ENCODE peak calls at places on chromosomes 12 and 14, in six cellular contexts. K, N, E, S, G and Z are unnamed samples.

GRCh38 chr12:67459173-67459572 is 189.4 kb upstream of the DYRK2 start:
- DNase-seq in K (no peak), E (no peak), S (no peak), N (no peak), G (no peak), Z (no peak)

GRCh38 chr12:65765436-65765813 is 58.9 kb upstream of the HMGA2 start:
- DNase-seq in S (no peak), N (no peak), E (no peak), G (peak; percentile 80), K (no peak), Z (no peak)

GRCh38 chr14:24323341-24323740 is 11.5 kb downstream of the ADCY4 start:
- DNase-seq in G (no peak), S (no peak), E (no peak), N (no peak), K (no peak), Z (peak; percentile 13)

GRCh38 chr12:96522283-96522682 is 32.9 kb downstream of the CFAP54 start:
- DNase-seq in G (no peak), E (no peak), K (no peak), N (no peak), S (no peak), Z (no peak)

GRCh38 chr12:76688001-76688400 is 75.9 kb upstream of the ZDHHC17 start:
- DNase-seq in G (peak; percentile 51), S (peak; percentile 10), K (no peak), E (no peak), N (no peak), Z (no peak)

GRCh38 chr12:50727466-50727865 is 36.4 kb upstream of the ATF1 start:
- DNase-seq in N (no peak), K (no peak), E (no peak), G (no peak), S (no peak), Z (no peak)

GRCh38 chr12:496736-497135 is 37.0 kb downstream of the B4GALNT3 start:
- DNase-seq in S (no peak), K (no peak), E (no peak), N (no peak), G (no peak), Z (no peak)

GRCh38 chr12:110689601-110690430 is 901 bp upstream of the HVCN1 start:
- DNase-seq in K (no peak), E (peak; percentile 57), G (no peak), N (no peak), S (no peak), Z (peak; percentile 77)

GRCh38 chr14:98931911-98932310 is 340.1 kb downstream of the BCL11B start:
- DNase-seq in K (peak; percentile 54), G (no peak), S (no peak), N (no peak), E (no peak), Z (peak; percentile 26)

GRCh38 chr12:121918679-121919038 is 267 bp downstream of the CFAP251 start:
- DNase-seq in K (no peak), G (no peak), N (no peak), S (no peak), E (no peak), Z (no peak)

GRCh38 chr12:110079477-110080400 is 31.4 kb upstream of the C12orf76 start:
- DNase-seq in E (no peak), K (no peak), N (peak; percentile 54), G (peak; percentile 39), S (no peak), Z (no peak)

GRCh38 chr14:64417042-64417770 is 29.1 kb downstream of the MTHFD1 start:
- DNase-seq in S (no peak), N (no peak), E (no peak), K (no peak), G (peak; percentile 57), Z (no peak)

GRCh38 chr12:123902821-123903220 is 69.8 kb downstream of the CCDC92 start:
- DNase-seq in G (no peak), K (no peak), N (no peak), S (no peak), E (no peak), Z (peak; percentile 64)

GRCh38 chr12:109167781-109168180 is 51.4 kb downstream of the ACACB start:
- DNase-seq in K (no peak), G (no peak), E (no peak), N (no peak), S (no peak), Z (peak; percentile 64)

GRCh38 chr12:102950107-102950949 is 7.1 kb upstream of the ASCL1 start:
- DNase-seq in G (no peak), E (no peak), K (no peak), N (no peak), S (no peak), Z (no peak)

GRCh38 chr14:21997300-21997699 is 323.7 kb upstream of the OR4E1 start:
- DNase-seq in S (no peak), E (no peak), N (no peak), G (peak; percentile 4), K (no peak), Z (no peak)

GRCh38 chr14:75439989-75440388 is 12.2 kb downstream of the JDP2 start:
- DNase-seq in S (no peak), E (no peak), G (no peak), K (no peak), N (no peak), Z (no peak)

GRCh38 chr12:52496054-52496453 is 3.0 kb upstream of the KRT6A start:
- DNase-seq in N (no peak), G (no peak), E (no peak), K (no peak), S (no peak), Z (no peak)

GRCh38 chr12:46461459-46461858 is 88.9 kb upstream of the SLC38A2 start:
- DNase-seq in K (no peak), S (no peak), E (no peak), G (no peak), N (peak; percentile 78), Z (no peak)

GRCh38 chr14:79728331-79728730 is 483.0 kb downstream of the DIO2 start:
- DNase-seq in K (no peak), G (no peak), N (no peak), S (no peak), E (no peak), Z (no peak)

GRCh38 chr12:95790025-95790911 is at the start of gene NTN4:
- DNase-seq in N (peak; percentile 60), G (peak; percentile 24), K (no peak), E (peak; percentile 23), S (peak; percentile 80), Z (peak; percentile 88)

GRCh38 chr14:101374373-101375338 is 186.6 kb upstream of the DIO3 start:
- DNase-seq in G (no peak), N (no peak), K (no peak), S (no peak), E (no peak), Z (no peak)

GRCh38 chr14:66624319-66624937 is 116.5 kb downstream of the GPHN start:
- DNase-seq in S (peak; percentile 60), K (no peak), E (no peak), N (no peak), G (peak; percentile 69), Z (no peak)

GRCh38 chr12:104886418-104887401 is 71.4 kb downstream of the SLC41A2 start:
- DNase-seq in G (peak; percentile 90), S (no peak), K (no peak), E (no peak), N (no peak), Z (no peak)

GRCh38 chr14:38735006-38735405 is 368.0 kb downstream of the SEC23A start:
- DNase-seq in E (no peak), K (no peak), N (no peak), S (no peak), G (no peak), Z (no peak)

GRCh38 chr12:27319394-27319793 is 13.2 kb upstream of the BMAL2 start:
- DNase-seq in E (no peak), N (no peak), S (no peak), G (peak; percentile 89), K (no peak), Z (no peak)

GRCh38 chr12:8996682-8997405 is 7.5 kb downstream of the KLRG1 start:
- DNase-seq in N (no peak), E (no peak), G (peak; percentile 49), S (no peak), K (no peak), Z (no peak)

GRCh38 chr14:100471451-100472093 is 115.6 kb downstream of the BEGAIN start:
- DNase-seq in S (no peak), G (no peak), K (no peak), E (no peak), N (peak; percentile 2), Z (no peak)

GRCh38 chr12:4177257-4177656 is 96.3 kb upstream of the CCND2 start:
- DNase-seq in K (no peak), G (no peak), S (no peak), E (no peak), N (no peak), Z (no peak)

GRCh38 chr14:90538095-90538494 is 141.3 kb downstream of the CALM1 start:
- DNase-seq in E (no peak), G (no peak), S (no peak), K (no peak), N (no peak), Z (no peak)

GRCh38 chr14:90535556-90535930 is 138.7 kb downstream of the CALM1 start:
- DNase-seq in S (no peak), K (no peak), E (no peak), N (no peak), G (no peak), Z (no peak)

GRCh38 chr14:90536092-90536491 is 139.3 kb downstream of the CALM1 start:
- DNase-seq in K (no peak), S (no peak), N (no peak), G (no peak), E (peak; percentile 51), Z (no peak)

GRCh38 chr14:90534838-90535555 is 138.2 kb downstream of the CALM1 start:
- DNase-seq in G (no peak), S (no peak), N (no peak), E (no peak), K (no peak), Z (no peak)

GRCh38 chr14:90536511-90537191 is 139.8 kb downstream of the CALM1 start:
- DNase-seq in N (peak; percentile 28), G (no peak), K (no peak), S (no peak), E (no peak), Z (no peak)
- H3K4me3 ChIP-seq in N (no peak overlapping the region), G (no peak overlapping the region), K (no peak overlapping the region), S (no peak overlapping the region), E (no peak overlapping the region), Z (no peak overlapping the region)

GRCh38 chr12:34379142-34379541 is 356.8 kb downstream of the ALG10 start:
- DNase-seq in K (no peak), G (no peak), E (no peak), S (peak; percentile 38), N (no peak), Z (no peak)
- H3K9me3 ChIP-seq in K (peaks cover 53% of the 10 kb centered on the region), G (peaks cover 38% of the 10 kb centered on the region), E (no peaks in the 10 kb centered on the region), S (no peaks in the 10 kb centered on the region), N (peaks cover 26% of the 10 kb centered on the region), Z (peaks cover 7% of the 10 kb centered on the region)

DNA sequence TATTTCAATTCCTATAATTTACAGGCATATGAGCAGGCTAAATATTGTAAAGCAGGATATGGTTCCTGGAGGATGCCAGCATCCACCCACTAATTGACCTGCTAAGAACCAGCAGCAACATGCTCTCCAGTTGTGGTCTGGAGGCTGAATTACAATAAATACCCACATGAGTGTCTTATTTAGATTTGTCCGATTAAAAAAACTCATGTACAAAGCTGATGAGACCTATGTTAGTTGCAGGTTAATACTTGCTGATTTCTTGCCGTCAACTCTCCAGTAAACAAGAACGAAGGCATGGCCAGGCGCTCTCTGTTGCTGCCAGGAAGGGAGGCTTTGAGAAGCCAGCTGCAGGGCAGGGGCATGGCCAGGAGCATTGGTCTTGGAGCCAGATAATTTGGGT is 169.3 kb upstream of the PRICKLE1 start:
- DNase-seq in K (no peak), G (no peak), N (no peak), S (no peak), E (no peak), Z (no peak)
- H3K27ac ChIP-seq in K (peak overlapping the region; percentile 62), G (no peak overlapping the region), N (no peak overlapping the region), S (no peak overlapping the region), E (peak overlapping the region; percentile 75), Z (no peak overlapping the region)

GRCh38 chr14:105364100-105364708 is 34.1 kb upstream of the TEX22 start:
- DNase-seq in K (no peak), E (no peak), G (peak; percentile 72), S (peak; percentile 95), N (no peak), Z (peak; percentile 57)
- H3K4me3 ChIP-seq in K (peak overlapping the region; percentile 35), E (no peak overlapping the region), G (peak overlapping the region; percentile 24), S (no peak overlapping the region), N (no peak overlapping the region), Z (no peak overlapping the region)